ENCODE peak calls at places on chromosomes 5 and 9, in five cellular contexts. F is Caco-2, Q is A673, M is BJ, C is astrocyte of the spinal cord. K is an unnamed sample.

GRCh38 chr9:129166962-129167557 is 11.0 kb downstream of the IER5L start:
- DNase-seq in F (peak; percentile 89), Q (peak; percentile 48), M (no peak), C (peak; percentile 76), K (no peak)

GRCh38 chr5:161261693-161262323 is 284.7 kb downstream of the GABRB2 start:
- DNase-seq in F (no peak), Q (no peak), M (no peak), C (no peak), K (no peak)

GRCh38 chr5:74296685-74297084 is 343.8 kb downstream of the ENC1 start:
- DNase-seq in F (no peak), Q (no peak), M (no peak), C (peak; percentile 65), K (no peak)

GRCh38 chr9:89863141-89863540 is 258.3 kb downstream of the GADD45G start:
- DNase-seq in F (no peak), Q (no peak), M (no peak), C (no peak), K (no peak)

GRCh38 chr9:14530301-14530700 is 162.9 kb downstream of the ZDHHC21 start:
- DNase-seq in F (no peak), Q (no peak), M (no peak), C (peak; percentile 3), K (no peak)

GRCh38 chr5:67094476-67095300 is 101.9 kb downstream of the CD180 start:
- DNase-seq in F (no peak), Q (no peak), M (no peak), C (peak; percentile 92), K (peak; percentile 32)

GRCh38 chr5:14365831-14366435 is 215.7 kb upstream of the OTULINL start:
- DNase-seq in F (no peak), Q (no peak), M (no peak), C (peak; percentile 68), K (no peak)

GRCh38 chr9:121538221-121538620 is 38.6 kb upstream of the GGTA1 start:
- DNase-seq in F (no peak), Q (no peak), M (no peak), C (no peak), K (no peak)

GRCh38 chr5:136679233-136679632 is 313.9 kb upstream of the TRPC7 start:
- DNase-seq in F (no peak), Q (no peak), M (no peak), C (no peak), K (no peak)

GRCh38 chr9:128420060-128420650 is 502 bp upstream of the CERCAM start:
- DNase-seq in F (peak; percentile 68), Q (peak; percentile 63), M (no peak), C (peak; percentile 60), K (no peak)

GRCh38 chr5:148776780-148777179 is 49.6 kb upstream of the ADRB2 start:
- DNase-seq in F (no peak), Q (peak; percentile 7), M (peak; percentile 33), C (peak; percentile 85), K (peak; percentile 69)

GRCh38 chr9:2764371-2764770 is 47.1 kb downstream of the KCNV2 start:
- DNase-seq in F (no peak), Q (no peak), M (no peak), C (peak; percentile 32), K (no peak)

GRCh38 chr5:13956441-13956840 is 12.0 kb upstream of the DNAH5 start:
- DNase-seq in F (no peak), Q (no peak), M (no peak), C (no peak), K (no peak)

GRCh38 chr9:87950765-87951488 is 23.4 kb downstream of the CDK20 start:
- DNase-seq in F (no peak), Q (peak; percentile 63), M (no peak), C (no peak), K (no peak)

GRCh38 chr5:473344-474192 is 30.6 kb downstream of the EXOC3 start:
- DNase-seq in F (no peak), Q (peak; percentile 33), M (no peak), C (peak; percentile 35), K (no peak)

GRCh38 chr5:144594919-144595318 is 424.2 kb downstream of the KCTD16 start:
- DNase-seq in F (no peak), Q (no peak), M (no peak), C (no peak), K (no peak)

GRCh38 chr5:177455036-177455660 is 8.5 kb downstream of the PRR7 start:
- DNase-seq in F (peak; percentile 92), Q (peak; percentile 81), M (no peak), C (peak; percentile 71), K (no peak)

GRCh38 chr9:22452415-22453010 is 5.9 kb downstream of the DMRTA1 start:
- DNase-seq in F (no peak), Q (peak; percentile 40), M (no peak), C (peak; percentile 56), K (no peak)

GRCh38 chr9:73037613-73038012 is 84.8 kb upstream of the ALDH1A1 start:
- DNase-seq in F (no peak), Q (peak; percentile 62), M (no peak), C (no peak), K (peak; percentile 31)

GRCh38 chr5:88690619-88691560 is 192.1 kb downstream of the MEF2C start:
- DNase-seq in F (peak; percentile 50), Q (peak; percentile 75), M (no peak), C (peak; percentile 79), K (no peak)

GRCh38 chr9:19104528-19105282 is 2.0 kb upstream of the HAUS6 start:
- DNase-seq in F (no peak), Q (no peak), M (no peak), C (peak; percentile 14), K (no peak)

GRCh38 chr9:110148384-110148783 is 59.6 kb downstream of the C9orf152 start:
- DNase-seq in F (no peak), Q (no peak), M (no peak), C (peak; percentile 50), K (no peak)

GRCh38 chr5:547086-547924 is 23.1 kb upstream of the SLC9A3 start:
- DNase-seq in F (peak; percentile 32), Q (no peak), M (no peak), C (no peak), K (no peak)

GRCh38 chr9:14515049-14515448 is 178.2 kb downstream of the ZDHHC21 start:
- DNase-seq in F (no peak), Q (no peak), M (no peak), C (no peak), K (no peak)

GRCh38 chr9:6055213-6055612 is 39.8 kb upstream of the RANBP6 start:
- DNase-seq in F (peak; percentile 40), Q (peak; percentile 85), M (peak; percentile 56), C (peak; percentile 85), K (peak; percentile 85)

DNA sequence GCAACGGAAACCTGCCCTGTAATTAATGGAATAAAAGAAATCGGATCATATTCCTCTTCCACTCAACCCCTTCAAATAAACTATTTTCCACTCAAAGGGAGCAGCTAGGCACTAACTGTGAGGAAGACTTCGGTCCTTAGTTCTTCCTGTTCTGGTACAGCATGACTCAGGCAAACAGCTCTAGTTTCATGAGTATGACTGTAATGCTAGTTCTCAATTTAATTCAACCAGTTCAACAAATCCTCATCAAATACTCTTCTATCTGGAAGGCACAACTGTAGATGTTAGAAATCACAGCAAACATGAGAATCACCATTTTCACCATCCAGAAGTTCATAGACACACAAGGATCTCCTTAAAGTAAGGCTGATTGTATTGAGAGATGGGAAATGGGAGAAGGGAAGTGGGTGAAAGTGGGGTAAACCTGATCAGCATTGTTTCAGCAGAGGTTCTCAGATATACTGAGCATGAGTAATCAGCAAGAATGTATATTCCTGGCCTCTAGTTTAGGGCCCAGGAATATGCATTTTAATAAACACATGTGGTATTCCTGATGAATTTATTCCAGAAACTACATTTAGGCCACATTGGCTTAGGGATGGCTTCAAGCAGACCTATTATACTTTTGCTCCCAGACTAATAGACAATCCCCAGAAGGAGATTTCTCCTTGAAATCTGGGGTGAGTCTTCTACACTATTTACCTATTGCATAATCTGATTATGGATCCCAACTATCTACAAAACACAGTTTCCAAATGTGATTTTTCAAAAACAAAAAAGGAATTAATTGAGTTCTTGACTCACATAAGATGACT is 141.1 kb upstream of the SLC12A2 start:
- DNase-seq in F (no peak), Q (no peak), M (no peak), C (peak; percentile 51), K (no peak)
- H3K4me3 ChIP-seq in F (no peak overlapping the region), Q (no peak overlapping the region), M (no peak overlapping the region), C (no peak overlapping the region), K (no peak overlapping the region)

GRCh38 chr9:91033802-91034201 is 232.2 kb downstream of the SYK start:
- DNase-seq in F (no peak), Q (peak; percentile 28), M (no peak), C (no peak), K (no peak)
- TF ChIP-seq CTCF in F (no peak), Q (peak; percentile 63), M (peak; percentile 30), C (peak; percentile 38), K (peak; percentile 46)

GRCh38 chr5:97545856-97546570 is 363.0 kb upstream of the RIOK2 start:
- DNase-seq in F (no peak), Q (no peak), M (no peak), C (no peak), K (no peak)

GRCh38 chr5:97547999-97548797 is 365.2 kb upstream of the RIOK2 start:
- DNase-seq in F (no peak), Q (peak; percentile 14), M (no peak), C (no peak), K (no peak)

GRCh38 chr5:97545446-97545845 is 362.4 kb upstream of the RIOK2 start:
- DNase-seq in F (no peak), Q (no peak), M (no peak), C (no peak), K (no peak)

GRCh38 chr5:97549496-97549895 is 366.4 kb upstream of the RIOK2 start:
- DNase-seq in F (no peak), Q (no peak), M (no peak), C (no peak), K (no peak)

DNA sequence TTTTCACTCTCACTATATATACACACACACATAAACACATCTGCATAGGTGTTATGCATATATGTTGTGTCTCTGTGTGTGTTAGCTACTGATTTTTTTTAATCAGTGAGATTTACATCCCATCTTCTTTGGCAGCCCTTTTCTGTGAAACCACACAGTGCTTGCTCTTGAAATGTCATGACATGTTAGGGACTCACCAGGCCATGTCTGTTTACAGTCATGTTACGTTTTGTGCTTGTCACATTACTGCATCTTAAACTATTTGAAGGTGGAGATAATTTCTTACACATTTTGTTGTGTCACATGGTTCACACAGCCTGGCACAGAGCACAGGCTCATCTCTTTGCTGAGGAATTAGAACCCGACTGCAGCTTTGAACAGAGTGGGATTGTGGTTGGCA is 364.4 kb upstream of the RIOK2 start:
- DNase-seq in F (no peak), Q (no peak), M (no peak), C (no peak), K (no peak)
- H3K4me3 ChIP-seq in F (no peak overlapping the region), Q (no peak overlapping the region), M (no peak overlapping the region), C (no peak overlapping the region), K (no peak overlapping the region)

GRCh38 chr5:130077007-130077406 is 172.7 kb downstream of the CHSY3 start:
- DNase-seq in F (no peak), Q (no peak), M (no peak), C (no peak), K (no peak)
- TF ChIP-seq CTCF in F (peak; percentile 11), Q (no peak), M (peak; percentile 2), C (peak; percentile 38), K (no peak)

GRCh38 chr9:98673681-98674080 is 35.1 kb downstream of the GABBR2 start:
- DNase-seq in F (no peak), Q (no peak), M (no peak), C (no peak), K (no peak)
- H3K4me3 ChIP-seq in F (no peak overlapping the region), Q (no peak overlapping the region), M (no peak overlapping the region), C (no peak overlapping the region), K (no peak overlapping the region)